ENCODE peak calls at places on chromosomes 11 and 22, in seven cellular contexts. One of them, this sample, is unnamed.

GRCh38 chr22:48979482-48979881 is 848.2 kb downstream of the BRD1 start:
- DNase-seq in sigmoid colon: no peak
- DNase-seq in WTC11: peak
- DNase-seq in GM04504: no peak
- DNase-seq in stimulated activated CD4-positive, alpha-beta T cell treated with anti-CD3 and anti-CD28 coated beads, TNF-alpha, amount 100 ng/mL, for 4 hours: no peak
- DNase-seq in stimulated activated CD8-positive, alpha-beta memory T cell treated with anti-CD3 and anti-CD28 coated beads, Interleukin-2, amount 100 ng/mL, for 48 hours: no peak
- DNase-seq in kidney glomerular epithelial cell: no peak
- DNase-seq in this sample: no peak

GRCh38 chr11:44127130-44127529 is 31.7 kb downstream of the EXT2 start:
- DNase-seq in sigmoid colon: no peak
- DNase-seq in GM04504: no peak
- DNase-seq in WTC11: no peak
- DNase-seq in kidney glomerular epithelial cell: no peak
- DNase-seq in stimulated activated CD4-positive, alpha-beta T cell treated with anti-CD3 and anti-CD28 coated beads, TNF-alpha, amount 100 ng/mL, for 4 hours: no peak
- DNase-seq in stimulated activated CD8-positive, alpha-beta memory T cell treated with anti-CD3 and anti-CD28 coated beads, Interleukin-2, amount 100 ng/mL, for 48 hours: no peak
- DNase-seq in this sample: no peak

GRCh38 chr11:9736365-9736764 is 72.5 kb downstream of the SWAP70 start:
- DNase-seq in stimulated activated CD8-positive, alpha-beta memory T cell treated with anti-CD3 and anti-CD28 coated beads, Interleukin-2, amount 100 ng/mL, for 48 hours: no peak
- DNase-seq in stimulated activated CD4-positive, alpha-beta T cell treated with anti-CD3 and anti-CD28 coated beads, TNF-alpha, amount 100 ng/mL, for 4 hours: no peak
- DNase-seq in sigmoid colon: no peak
- DNase-seq in WTC11: no peak
- DNase-seq in GM04504: no peak
- DNase-seq in kidney glomerular epithelial cell: no peak
- DNase-seq in this sample: no peak

GRCh38 chr22:37403267-37403960 is 23.9 kb downstream of the ELFN2 start:
- DNase-seq in WTC11: peak
- DNase-seq in sigmoid colon: no peak
- DNase-seq in kidney glomerular epithelial cell: no peak
- DNase-seq in stimulated activated CD8-positive, alpha-beta memory T cell treated with anti-CD3 and anti-CD28 coated beads, Interleukin-2, amount 100 ng/mL, for 48 hours: no peak
- DNase-seq in stimulated activated CD4-positive, alpha-beta T cell treated with anti-CD3 and anti-CD28 coated beads, TNF-alpha, amount 100 ng/mL, for 4 hours: no peak
- DNase-seq in GM04504: no peak
- DNase-seq in this sample: no peak

GRCh38 chr11:60825118-60825517 is 16.8 kb upstream of the CCDC86 start:
- DNase-seq in WTC11: no peak
- DNase-seq in GM04504: no peak
- DNase-seq in kidney glomerular epithelial cell: no peak
- DNase-seq in stimulated activated CD8-positive, alpha-beta memory T cell treated with anti-CD3 and anti-CD28 coated beads, Interleukin-2, amount 100 ng/mL, for 48 hours: no peak
- DNase-seq in stimulated activated CD4-positive, alpha-beta T cell treated with anti-CD3 and anti-CD28 coated beads, TNF-alpha, amount 100 ng/mL, for 4 hours: no peak
- DNase-seq in sigmoid colon: no peak
- DNase-seq in this sample: no peak

GRCh38 chr11:3627291-3627690 is 14.5 kb downstream of the ART5 start:
- DNase-seq in stimulated activated CD4-positive, alpha-beta T cell treated with anti-CD3 and anti-CD28 coated beads, TNF-alpha, amount 100 ng/mL, for 4 hours: no peak
- DNase-seq in kidney glomerular epithelial cell: peak
- DNase-seq in GM04504: peak
- DNase-seq in sigmoid colon: no peak
- DNase-seq in WTC11: no peak
- DNase-seq in stimulated activated CD8-positive, alpha-beta memory T cell treated with anti-CD3 and anti-CD28 coated beads, Interleukin-2, amount 100 ng/mL, for 48 hours: no peak
- DNase-seq in this sample: no peak

GRCh38 chr11:1706634-1707400 is 9.8 kb downstream of the KRTAP5-6 start:
- DNase-seq in stimulated activated CD4-positive, alpha-beta T cell treated with anti-CD3 and anti-CD28 coated beads, TNF-alpha, amount 100 ng/mL, for 4 hours: no peak
- DNase-seq in kidney glomerular epithelial cell: no peak
- DNase-seq in WTC11: peak
- DNase-seq in stimulated activated CD8-positive, alpha-beta memory T cell treated with anti-CD3 and anti-CD28 coated beads, Interleukin-2, amount 100 ng/mL, for 48 hours: no peak
- DNase-seq in GM04504: no peak
- DNase-seq in sigmoid colon: no peak
- DNase-seq in this sample: no peak

GRCh38 chr22:49011379-49011768 is 816.3 kb downstream of the BRD1 start:
- DNase-seq in GM04504: no peak
- DNase-seq in stimulated activated CD4-positive, alpha-beta T cell treated with anti-CD3 and anti-CD28 coated beads, TNF-alpha, amount 100 ng/mL, for 4 hours: no peak
- DNase-seq in WTC11: no peak
- DNase-seq in sigmoid colon: peak
- DNase-seq in kidney glomerular epithelial cell: no peak
- DNase-seq in stimulated activated CD8-positive, alpha-beta memory T cell treated with anti-CD3 and anti-CD28 coated beads, Interleukin-2, amount 100 ng/mL, for 48 hours: no peak
- DNase-seq in this sample: no peak

GRCh38 chr11:120748485-120748814 is 236.9 kb downstream of the GRIK4 start:
- DNase-seq in GM04504: no peak
- DNase-seq in stimulated activated CD8-positive, alpha-beta memory T cell treated with anti-CD3 and anti-CD28 coated beads, Interleukin-2, amount 100 ng/mL, for 48 hours: no peak
- DNase-seq in sigmoid colon: no peak
- DNase-seq in stimulated activated CD4-positive, alpha-beta T cell treated with anti-CD3 and anti-CD28 coated beads, TNF-alpha, amount 100 ng/mL, for 4 hours: no peak
- DNase-seq in WTC11: no peak
- DNase-seq in kidney glomerular epithelial cell: no peak
- DNase-seq in this sample: no peak

GRCh38 chr22:20130319-20130718 is 1.3 kb upstream of the ZDHHC8 start:
- DNase-seq in stimulated activated CD4-positive, alpha-beta T cell treated with anti-CD3 and anti-CD28 coated beads, TNF-alpha, amount 100 ng/mL, for 4 hours: no peak
- DNase-seq in stimulated activated CD8-positive, alpha-beta memory T cell treated with anti-CD3 and anti-CD28 coated beads, Interleukin-2, amount 100 ng/mL, for 48 hours: no peak
- DNase-seq in sigmoid colon: no peak
- DNase-seq in GM04504: no peak
- DNase-seq in kidney glomerular epithelial cell: no peak
- DNase-seq in WTC11: no peak
- DNase-seq in this sample: no peak

GRCh38 chr22:32810241-32811133 is 9.0 kb downstream of the TIMP3 start:
- DNase-seq in stimulated activated CD4-positive, alpha-beta T cell treated with anti-CD3 and anti-CD28 coated beads, TNF-alpha, amount 100 ng/mL, for 4 hours: no peak
- DNase-seq in WTC11: peak
- DNase-seq in stimulated activated CD8-positive, alpha-beta memory T cell treated with anti-CD3 and anti-CD28 coated beads, Interleukin-2, amount 100 ng/mL, for 48 hours: no peak
- DNase-seq in kidney glomerular epithelial cell: no peak
- DNase-seq in sigmoid colon: peak
- DNase-seq in GM04504: no peak
- DNase-seq in this sample: no peak

GRCh38 chr11:121032546-121032945 is 8.6 kb downstream of the TBCEL start:
- DNase-seq in kidney glomerular epithelial cell: no peak
- DNase-seq in WTC11: no peak
- DNase-seq in sigmoid colon: no peak
- DNase-seq in stimulated activated CD4-positive, alpha-beta T cell treated with anti-CD3 and anti-CD28 coated beads, TNF-alpha, amount 100 ng/mL, for 4 hours: no peak
- DNase-seq in stimulated activated CD8-positive, alpha-beta memory T cell treated with anti-CD3 and anti-CD28 coated beads, Interleukin-2, amount 100 ng/mL, for 48 hours: no peak
- DNase-seq in GM04504: no peak
- DNase-seq in this sample: no peak

GRCh38 chr22:45470871-45471270 is 31.8 kb upstream of the FBLN1 start:
- DNase-seq in sigmoid colon: peak
- DNase-seq in stimulated activated CD4-positive, alpha-beta T cell treated with anti-CD3 and anti-CD28 coated beads, TNF-alpha, amount 100 ng/mL, for 4 hours: no peak
- DNase-seq in kidney glomerular epithelial cell: no peak
- DNase-seq in GM04504: no peak
- DNase-seq in WTC11: no peak
- DNase-seq in stimulated activated CD8-positive, alpha-beta memory T cell treated with anti-CD3 and anti-CD28 coated beads, Interleukin-2, amount 100 ng/mL, for 48 hours: no peak
- DNase-seq in this sample: no peak

GRCh38 chr11:86551286-86551685 is 121.1 kb downstream of the ME3 start:
- DNase-seq in WTC11: no peak
- DNase-seq in stimulated activated CD8-positive, alpha-beta memory T cell treated with anti-CD3 and anti-CD28 coated beads, Interleukin-2, amount 100 ng/mL, for 48 hours: no peak
- DNase-seq in GM04504: peak
- DNase-seq in kidney glomerular epithelial cell: peak
- DNase-seq in stimulated activated CD4-positive, alpha-beta T cell treated with anti-CD3 and anti-CD28 coated beads, TNF-alpha, amount 100 ng/mL, for 4 hours: no peak
- DNase-seq in sigmoid colon: no peak
- DNase-seq in this sample: no peak

GRCh38 chr22:49286236-49286760 is 541.4 kb downstream of the BRD1 start:
- DNase-seq in stimulated activated CD8-positive, alpha-beta memory T cell treated with anti-CD3 and anti-CD28 coated beads, Interleukin-2, amount 100 ng/mL, for 48 hours: no peak
- DNase-seq in sigmoid colon: no peak
- DNase-seq in GM04504: no peak
- DNase-seq in stimulated activated CD4-positive, alpha-beta T cell treated with anti-CD3 and anti-CD28 coated beads, TNF-alpha, amount 100 ng/mL, for 4 hours: no peak
- DNase-seq in WTC11: no peak
- DNase-seq in kidney glomerular epithelial cell: no peak
- DNase-seq in this sample: no peak

GRCh38 chr11:11816511-11817319 is 25.1 kb upstream of the USP47 start:
- DNase-seq in sigmoid colon: no peak
- DNase-seq in WTC11: no peak
- DNase-seq in GM04504: no peak
- DNase-seq in stimulated activated CD4-positive, alpha-beta T cell treated with anti-CD3 and anti-CD28 coated beads, TNF-alpha, amount 100 ng/mL, for 4 hours: no peak
- DNase-seq in stimulated activated CD8-positive, alpha-beta memory T cell treated with anti-CD3 and anti-CD28 coated beads, Interleukin-2, amount 100 ng/mL, for 48 hours: no peak
- DNase-seq in kidney glomerular epithelial cell: no peak
- DNase-seq in this sample: no peak

GRCh38 chr11:134423106-134423505 is 11.1 kb upstream of the B3GAT1 start:
- DNase-seq in GM04504: no peak
- DNase-seq in stimulated activated CD4-positive, alpha-beta T cell treated with anti-CD3 and anti-CD28 coated beads, TNF-alpha, amount 100 ng/mL, for 4 hours: no peak
- DNase-seq in sigmoid colon: no peak
- DNase-seq in stimulated activated CD8-positive, alpha-beta memory T cell treated with anti-CD3 and anti-CD28 coated beads, Interleukin-2, amount 100 ng/mL, for 48 hours: no peak
- DNase-seq in kidney glomerular epithelial cell: no peak
- DNase-seq in WTC11: no peak
- DNase-seq in this sample: no peak

GRCh38 chr22:44210721-44211120 is 30.0 kb downstream of the PARVG start:
- DNase-seq in kidney glomerular epithelial cell: no peak
- DNase-seq in sigmoid colon: peak
- DNase-seq in stimulated activated CD8-positive, alpha-beta memory T cell treated with anti-CD3 and anti-CD28 coated beads, Interleukin-2, amount 100 ng/mL, for 48 hours: no peak
- DNase-seq in GM04504: peak
- DNase-seq in WTC11: no peak
- DNase-seq in stimulated activated CD4-positive, alpha-beta T cell treated with anti-CD3 and anti-CD28 coated beads, TNF-alpha, amount 100 ng/mL, for 4 hours: no peak
- DNase-seq in this sample: no peak

GRCh38 chr22:48772286-48772907 is 1055.3 kb downstream of the BRD1 start:
- DNase-seq in WTC11: no peak
- DNase-seq in stimulated activated CD8-positive, alpha-beta memory T cell treated with anti-CD3 and anti-CD28 coated beads, Interleukin-2, amount 100 ng/mL, for 48 hours: no peak
- DNase-seq in sigmoid colon: no peak
- DNase-seq in stimulated activated CD4-positive, alpha-beta T cell treated with anti-CD3 and anti-CD28 coated beads, TNF-alpha, amount 100 ng/mL, for 4 hours: no peak
- DNase-seq in kidney glomerular epithelial cell: no peak
- DNase-seq in GM04504: no peak
- DNase-seq in this sample: no peak

GRCh38 chr11:77269484-77270123 is 31.9 kb downstream of the GDPD4 start:
- DNase-seq in stimulated activated CD8-positive, alpha-beta memory T cell treated with anti-CD3 and anti-CD28 coated beads, Interleukin-2, amount 100 ng/mL, for 48 hours: no peak
- DNase-seq in GM04504: no peak
- DNase-seq in kidney glomerular epithelial cell: no peak
- DNase-seq in sigmoid colon: no peak
- DNase-seq in WTC11: no peak
- DNase-seq in stimulated activated CD4-positive, alpha-beta T cell treated with anti-CD3 and anti-CD28 coated beads, TNF-alpha, amount 100 ng/mL, for 4 hours: no peak
- DNase-seq in this sample: no peak

GRCh38 chr11:82859746-82860145 is 40.5 kb downstream of the PRCP start:
- DNase-seq in kidney glomerular epithelial cell: no peak
- DNase-seq in stimulated activated CD8-positive, alpha-beta memory T cell treated with anti-CD3 and anti-CD28 coated beads, Interleukin-2, amount 100 ng/mL, for 48 hours: no peak
- DNase-seq in GM04504: no peak
- DNase-seq in sigmoid colon: no peak
- DNase-seq in stimulated activated CD4-positive, alpha-beta T cell treated with anti-CD3 and anti-CD28 coated beads, TNF-alpha, amount 100 ng/mL, for 4 hours: no peak
- DNase-seq in WTC11: no peak
- DNase-seq in this sample: no peak

GRCh38 chr11:74926304-74927030 is 22.4 kb downstream of the XRRA1 start:
- DNase-seq in stimulated activated CD4-positive, alpha-beta T cell treated with anti-CD3 and anti-CD28 coated beads, TNF-alpha, amount 100 ng/mL, for 4 hours: no peak
- DNase-seq in stimulated activated CD8-positive, alpha-beta memory T cell treated with anti-CD3 and anti-CD28 coated beads, Interleukin-2, amount 100 ng/mL, for 48 hours: no peak
- DNase-seq in WTC11: no peak
- DNase-seq in sigmoid colon: no peak
- DNase-seq in kidney glomerular epithelial cell: no peak
- DNase-seq in GM04504: peak
- DNase-seq in this sample: no peak

GRCh38 chr11:64204464-64204989 is 2.0 kb upstream of the FERMT3 start:
- DNase-seq in GM04504: peak
- DNase-seq in kidney glomerular epithelial cell: peak
- DNase-seq in stimulated activated CD8-positive, alpha-beta memory T cell treated with anti-CD3 and anti-CD28 coated beads, Interleukin-2, amount 100 ng/mL, for 48 hours: peak
- DNase-seq in sigmoid colon: peak
- DNase-seq in WTC11: peak
- DNase-seq in stimulated activated CD4-positive, alpha-beta T cell treated with anti-CD3 and anti-CD28 coated beads, TNF-alpha, amount 100 ng/mL, for 4 hours: peak
- DNase-seq in this sample: no peak

GRCh38 chr11:59918987-59919589 is 19.1 kb upstream of the OOSP1 start:
- DNase-seq in sigmoid colon: no peak
- DNase-seq in stimulated activated CD4-positive, alpha-beta T cell treated with anti-CD3 and anti-CD28 coated beads, TNF-alpha, amount 100 ng/mL, for 4 hours: no peak
- DNase-seq in GM04504: peak
- DNase-seq in stimulated activated CD8-positive, alpha-beta memory T cell treated with anti-CD3 and anti-CD28 coated beads, Interleukin-2, amount 100 ng/mL, for 48 hours: no peak
- DNase-seq in kidney glomerular epithelial cell: peak
- DNase-seq in WTC11: peak
- DNase-seq in this sample: no peak

GRCh38 chr11:19508166-19508565 is 204.5 kb upstream of the NAV2 start:
- DNase-seq in kidney glomerular epithelial cell: no peak
- DNase-seq in GM04504: no peak
- DNase-seq in stimulated activated CD4-positive, alpha-beta T cell treated with anti-CD3 and anti-CD28 coated beads, TNF-alpha, amount 100 ng/mL, for 4 hours: no peak
- DNase-seq in stimulated activated CD8-positive, alpha-beta memory T cell treated with anti-CD3 and anti-CD28 coated beads, Interleukin-2, amount 100 ng/mL, for 48 hours: no peak
- DNase-seq in sigmoid colon: no peak
- DNase-seq in WTC11: no peak
- DNase-seq in this sample: no peak

GRCh38 chr11:44755553-44756505 is 29.1 kb downstream of the TSPAN18 start:
- DNase-seq in sigmoid colon: peak
- DNase-seq in stimulated activated CD4-positive, alpha-beta T cell treated with anti-CD3 and anti-CD28 coated beads, TNF-alpha, amount 100 ng/mL, for 4 hours: no peak
- DNase-seq in WTC11: no peak
- DNase-seq in kidney glomerular epithelial cell: no peak
- DNase-seq in stimulated activated CD8-positive, alpha-beta memory T cell treated with anti-CD3 and anti-CD28 coated beads, Interleukin-2, amount 100 ng/mL, for 48 hours: no peak
- DNase-seq in GM04504: peak
- DNase-seq in this sample: no peak

GRCh38 chr11:34792814-34793241 is 123.4 kb downstream of the APIP start:
- DNase-seq in kidney glomerular epithelial cell: no peak
- DNase-seq in GM04504: no peak
- DNase-seq in stimulated activated CD4-positive, alpha-beta T cell treated with anti-CD3 and anti-CD28 coated beads, TNF-alpha, amount 100 ng/mL, for 4 hours: no peak
- DNase-seq in sigmoid colon: no peak
- DNase-seq in WTC11: no peak
- DNase-seq in stimulated activated CD8-positive, alpha-beta memory T cell treated with anti-CD3 and anti-CD28 coated beads, Interleukin-2, amount 100 ng/mL, for 48 hours: no peak
- DNase-seq in this sample: no peak

GRCh38 chr11:134818531-134818930 is 406.5 kb upstream of the B3GAT1 start:
- DNase-seq in stimulated activated CD4-positive, alpha-beta T cell treated with anti-CD3 and anti-CD28 coated beads, TNF-alpha, amount 100 ng/mL, for 4 hours: no peak
- DNase-seq in WTC11: no peak
- DNase-seq in kidney glomerular epithelial cell: no peak
- DNase-seq in sigmoid colon: no peak
- DNase-seq in stimulated activated CD8-positive, alpha-beta memory T cell treated with anti-CD3 and anti-CD28 coated beads, Interleukin-2, amount 100 ng/mL, for 48 hours: no peak
- DNase-seq in GM04504: no peak
- DNase-seq in this sample: no peak

GRCh38 chr22:39237276-39238123 is 7.3 kb downstream of the PDGFB start:
- DNase-seq in WTC11: no peak
- DNase-seq in GM04504: no peak
- DNase-seq in kidney glomerular epithelial cell: no peak
- DNase-seq in sigmoid colon: no peak
- DNase-seq in stimulated activated CD8-positive, alpha-beta memory T cell treated with anti-CD3 and anti-CD28 coated beads, Interleukin-2, amount 100 ng/mL, for 48 hours: no peak
- DNase-seq in stimulated activated CD4-positive, alpha-beta T cell treated with anti-CD3 and anti-CD28 coated beads, TNF-alpha, amount 100 ng/mL, for 4 hours: peak
- DNase-seq in this sample: no peak

GRCh38 chr11:87897079-87897478 is 278.2 kb downstream of the RAB38 start:
- DNase-seq in GM04504: no peak
- DNase-seq in sigmoid colon: no peak
- DNase-seq in WTC11: no peak
- DNase-seq in stimulated activated CD4-positive, alpha-beta T cell treated with anti-CD3 and anti-CD28 coated beads, TNF-alpha, amount 100 ng/mL, for 4 hours: no peak
- DNase-seq in kidney glomerular epithelial cell: no peak
- DNase-seq in stimulated activated CD8-positive, alpha-beta memory T cell treated with anti-CD3 and anti-CD28 coated beads, Interleukin-2, amount 100 ng/mL, for 48 hours: no peak
- DNase-seq in this sample: no peak

This sample was measured in NCI-H1417 treated with DMSO at 0.1 percent for 48 hours.